ENCODE peak calls at places on chromosomes 3 and 15, in five cellular contexts. C is GM12878, W is HCT116, I is HepG2, E is K562. J is an unnamed sample.

GRCh38 chr15:92705693-92706618 is 50.4 kb upstream of the FAM174B start:
- DNase-seq in C (peak), W (no peak), I (no peak), E (no peak), J (no peak)

GRCh38 chr15:37824717-37825382 is 109.6 kb upstream of the TMCO5A start:
- DNase-seq in C (no peak), W (peak), I (peak), E (peak), J (no peak)

GRCh38 chr15:68405426-68406250 is 26.3 kb downstream of the ITGA11 start:
- DNase-seq in C (no peak), W (no peak), I (no peak), E (no peak), J (no peak)

GRCh38 chr15:58330468-58330793 is 101.4 kb upstream of the LIPC start:
- DNase-seq in C (no peak), W (no peak), I (no peak), E (no peak), J (no peak)

GRCh38 chr3:42491876-42492507 is 10.5 kb upstream of the VIPR1 start:
- DNase-seq in C (no peak), W (no peak), I (no peak), E (no peak), J (no peak)

GRCh38 chr3:109923431-109923830 is 586.1 kb upstream of the DPPA4 start:
- DNase-seq in C (no peak), W (no peak), I (no peak), E (no peak), J (no peak)

GRCh38 chr3:151383956-151384355 is 597 bp downstream of the P2RY12 start:
- DNase-seq in C (no peak), W (no peak), I (no peak), E (no peak), J (no peak)

GRCh38 chr3:169295126-169295525 is 368.4 kb downstream of the MECOM start:
- DNase-seq in C (no peak), W (peak), I (no peak), E (peak), J (no peak)

GRCh38 chr3:143121240-143122088 is 1.9 kb downstream of the CHST2 start:
- DNase-seq in C (no peak), W (no peak), I (no peak), E (peak), J (peak)

GRCh38 chr3:181851063-181851462 is 139.3 kb downstream of the SOX2 start:
- DNase-seq in C (no peak), W (no peak), I (peak), E (no peak), J (no peak)

GRCh38 chr3:131549340-131549739 is 46.6 kb upstream of the MRPL3 start:
- DNase-seq in C (no peak), W (peak), I (no peak), E (peak), J (no peak)

GRCh38 chr3:106566277-106566676 is 697.5 kb upstream of the CBLB start:
- DNase-seq in C (peak), W (no peak), I (no peak), E (no peak), J (no peak)

GRCh38 chr3:24886511-24886910 is 391.9 kb upstream of the THRB start:
- DNase-seq in C (no peak), W (no peak), I (no peak), E (no peak), J (no peak)

GRCh38 chr3:19476298-19476697 is 328.0 kb downstream of the KCNH8 start:
- DNase-seq in C (no peak), W (no peak), I (no peak), E (no peak), J (no peak)

GRCh38 chr3:170054204-170054603 is 16.4 kb downstream of the GPR160 start:
- DNase-seq in C (no peak), W (no peak), I (no peak), E (peak), J (peak)

GRCh38 chr15:40449275-40449674 is 8.5 kb downstream of the BAHD1 start:
- DNase-seq in C (no peak), W (no peak), I (no peak), E (no peak), J (no peak)
- TF ChIP-seq ZNF274 in C (no peak), W (no peak), I (no peak), E (no peak), J (no peak)

DNA sequence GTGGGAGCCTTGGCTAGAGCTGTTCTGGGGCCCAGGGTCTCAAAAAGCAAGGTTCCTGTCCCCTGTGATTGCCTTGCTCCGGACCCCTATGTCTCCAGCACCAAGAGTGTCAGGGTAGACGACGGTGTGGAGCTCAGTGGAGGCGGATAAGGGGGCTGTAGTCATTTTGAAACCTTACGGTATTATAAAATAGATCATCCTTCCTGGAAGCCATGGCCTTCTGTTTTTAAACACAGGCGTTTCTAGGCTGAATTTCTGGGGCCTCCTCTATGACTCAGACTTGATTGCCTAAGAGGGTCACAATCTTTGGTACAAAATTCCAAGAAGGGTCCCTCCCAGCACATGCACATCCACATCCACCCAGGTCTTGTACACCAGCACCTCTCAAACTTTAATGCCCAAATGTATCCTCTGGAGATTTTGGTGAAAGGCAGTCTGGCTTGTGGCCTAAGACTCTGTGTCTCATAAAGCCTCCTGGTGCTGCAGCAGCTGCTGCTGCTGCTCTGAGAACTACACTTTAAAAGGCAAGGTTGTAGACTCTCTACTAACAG is 70.5 kb upstream of the XCR1 start:
- DNase-seq in C (no peak), W (no peak), I (no peak), E (no peak), J (no peak)
- TF ChIP-seq SRF in C (peak), W (no peak), I (no peak), E (no peak), J (no peak)

GRCh38 chr3:119647177-119647576 is 13.2 kb downstream of the POPDC2 start:
- DNase-seq in C (no peak), W (no peak), I (no peak), E (no peak), J (no peak)
- TF ChIP-seq ZNF274 in C (no peak), W (no peak), I (no peak), E (no peak), J (no peak)

GRCh38 chr3:60080648-60081047 is 1030.8 kb upstream of the CFAP20DC start:
- DNase-seq in C (no peak), W (no peak), I (no peak), E (no peak), J (no peak)

GRCh38 chr3:60076307-60076706 is 1026.5 kb upstream of the CFAP20DC start:
- DNase-seq in C (no peak), W (no peak), I (no peak), E (no peak), J (no peak)

GRCh38 chr3:60079076-60079475 is 1029.3 kb upstream of the CFAP20DC start:
- DNase-seq in C (no peak), W (no peak), I (no peak), E (peak), J (no peak)

GRCh38 chr3:60085649-60086048 is 1035.8 kb upstream of the CFAP20DC start:
- DNase-seq in C (no peak), W (no peak), I (no peak), E (no peak), J (no peak)

GRCh38 chr3:60081381-60082095 is 1031.7 kb upstream of the CFAP20DC start:
- DNase-seq in C (peak), W (no peak), I (no peak), E (no peak), J (no peak)
- TF ChIP-seq SRF in C (no peak), W (no peak), I (no peak), E (no peak), J (no peak)

DNA sequence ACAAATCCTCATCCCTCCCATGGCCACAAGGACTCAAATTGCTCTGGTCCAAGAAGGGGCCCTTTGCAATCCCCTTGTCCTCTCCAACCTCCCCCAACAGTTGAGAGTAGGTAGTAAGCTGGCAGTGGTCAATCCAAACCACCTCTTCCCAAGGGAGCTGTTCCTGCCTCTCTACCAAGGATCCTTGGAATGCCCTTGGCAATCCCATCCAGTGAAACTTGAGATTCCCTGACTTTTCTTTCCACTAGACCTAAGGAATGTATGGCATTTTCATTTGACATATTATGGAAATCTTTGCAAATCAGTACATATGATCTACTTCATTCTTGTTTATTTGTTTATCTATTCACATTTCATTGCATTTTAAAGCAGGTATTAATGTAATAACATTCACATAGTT is 4.8 kb upstream of the RBP2 start:
- DNase-seq in C (no peak), W (no peak), I (no peak), E (no peak), J (no peak)
- TF ChIP-seq ZNF274 in C (no peak), W (no peak), I (no peak), E (no peak), J (no peak)

GRCh38 chr15:25335279-25335678 is 103.5 kb downstream of the UBE3A start:
- DNase-seq in C (no peak), W (no peak), I (no peak), E (no peak), J (no peak)
- TF ChIP-seq SRF in C (no peak), W (no peak), I (no peak), E (no peak), J (no peak)

GRCh38 chr15:45183511-45183910 is 4.3 kb downstream of the SHF start:
- DNase-seq in C (no peak), W (no peak), I (no peak), E (no peak), J (no peak)

GRCh38 chr15:45184562-45185041 is 3.2 kb downstream of the SHF start:
- DNase-seq in C (no peak), W (no peak), I (no peak), E (no peak), J (no peak)

GRCh38 chr15:45180648-45181436 is 6.9 kb downstream of the SHF start:
- DNase-seq in C (no peak), W (no peak), I (no peak), E (no peak), J (no peak)

GRCh38 chr15:45181491-45182285 is 6.1 kb downstream of the SHF start:
- DNase-seq in C (no peak), W (no peak), I (no peak), E (no peak), J (no peak)

GRCh38 chr15:45183001-45183400 is 4.8 kb downstream of the SHF start:
- DNase-seq in C (no peak), W (no peak), I (no peak), E (peak), J (no peak)
- TF ChIP-seq ZNF274 in C (no peak), W (no peak), I (no peak), E (no peak), J (no peak)

DNA sequence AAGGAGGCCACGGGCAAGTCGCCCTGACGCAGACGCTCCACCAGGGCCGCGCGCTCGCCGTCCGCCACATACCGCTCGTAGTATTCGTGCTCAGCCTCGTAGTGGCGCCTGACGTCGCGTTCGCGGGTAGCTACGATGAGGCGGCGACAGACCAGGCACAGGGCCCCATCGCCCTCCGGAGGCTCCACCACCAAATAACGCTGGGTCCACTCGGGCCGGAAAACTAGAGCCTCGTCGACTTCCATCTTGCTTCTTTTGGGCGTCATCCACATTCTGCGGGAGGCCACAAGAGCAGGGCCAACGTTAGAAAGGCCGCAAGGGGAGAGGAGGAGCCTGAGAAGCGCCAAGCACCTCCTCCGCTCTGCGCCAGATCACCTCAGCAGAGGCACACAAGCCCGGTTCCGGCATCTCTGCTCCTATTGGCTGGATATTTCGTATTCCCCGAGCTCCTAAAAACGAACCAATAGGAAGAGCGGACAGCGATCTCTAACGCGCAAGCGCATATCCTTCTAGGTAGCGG is at the start of gene EPM2AIP1:
- DNase-seq in C (no peak), W (no peak), I (no peak), E (no peak), J (peak)
- TF ChIP-seq SRF in C (no peak), W (no peak), I (no peak), E (peak), J (no peak)

GRCh38 chr15:80946576-80946975 is 43.0 kb downstream of the MESD start:
- DNase-seq in C (no peak), W (no peak), I (no peak), E (no peak), J (no peak)
- TF ChIP-seq ZNF274 in C (no peak), W (no peak), I (no peak), E (no peak), J (no peak)

J was measured in H1.